ENCODE peak calls at places on chromosome 4, in ten cellular contexts. U, R, J, O, M, F, D, N, K and Y are unnamed samples.

GRCh38 chr4:87657525-87657924 is 7.4 kb downstream of the DMP1 start:
- DNase-seq in D (no peak), O (no peak), F (no peak), M (no peak), U (peak; percentile 79), K (no peak), N (no peak), R (no peak), J (no peak), Y (no peak)

GRCh38 chr4:81635747-81636146 is 164.0 kb upstream of the RASGEF1B start:
- DNase-seq in N (no peak), O (no peak), R (no peak), F (no peak), D (peak; percentile 38), M (no peak), K (no peak), J (no peak), U (no peak), Y (peak; percentile 36)

GRCh38 chr4:47551682-47552081 is 66.6 kb downstream of the ATP10D start:
- DNase-seq in K (no peak), M (no peak), N (no peak), F (no peak), J (no peak), O (no peak), R (no peak), D (no peak), U (peak; percentile 47), Y (no peak)

GRCh38 chr4:181319629-181320028 is 923.6 kb upstream of the TENM3 start:
- DNase-seq in F (no peak), O (no peak), N (no peak), R (no peak), M (no peak), K (no peak), D (no peak), U (no peak), J (no peak), Y (no peak)

GRCh38 chr4:10124167-10124930 is 7.8 kb upstream of the WDR1 start:
- DNase-seq in D (no peak), J (no peak), O (no peak), M (no peak), F (no peak), U (no peak), N (no peak), R (no peak), K (no peak), Y (no peak)

GRCh38 chr4:123709336-123709735 is 312.7 kb downstream of the SPRY1 start:
- DNase-seq in K (no peak), D (no peak), F (no peak), J (no peak), M (no peak), N (no peak), R (no peak), O (no peak), U (no peak), Y (no peak)

GRCh38 chr4:180203349-180203748 is 2039.9 kb upstream of the TENM3 start:
- DNase-seq in D (no peak), O (no peak), M (no peak), F (no peak), J (no peak), R (no peak), N (no peak), U (no peak), K (no peak), Y (no peak)

GRCh38 chr4:4574792-4575191 is 32.9 kb upstream of the STX18 start:
- DNase-seq in U (peak; percentile 94), N (no peak), J (peak; percentile 69), D (peak; percentile 87), M (no peak), O (no peak), F (no peak), R (no peak), K (no peak), Y (no peak)

GRCh38 chr4:78057135-78057599 is at the start of gene FRAS1:
- DNase-seq in M (no peak), F (peak; percentile 37), D (peak; percentile 79), R (peak; percentile 55), J (peak; percentile 87), N (no peak), K (peak; percentile 49), O (no peak), U (peak; percentile 45), Y (no peak)

GRCh38 chr4:112075129-112075753 is 70.0 kb upstream of the FAM241A start:
- DNase-seq in K (peak; percentile 66), N (no peak), M (peak; percentile 9), U (peak; percentile 67), D (peak; percentile 67), J (peak; percentile 72), F (no peak), R (no peak), O (peak; percentile 8), Y (peak; percentile 6)